ENCODE peak calls at places on chromosome 10, in five cellular contexts. One of them, this sample, is unnamed. For H3K4me1 and H3K36me3, the result is how much of the 10 kb centered on the place peaks cover.

GRCh38 chr10:126527645-126528319 is 139.5 kb upstream of the ADAM12 start:
- DNase-seq in PC-3: no peak
- DNase-seq in cardiac muscle cell: no peak
- DNase-seq in tibial artery: no peak
- DNase-seq in endothelial cell of umbilical vein: no peak
- DNase-seq in this sample: no peak

GRCh38 chr10:85026878-85027467 is 698.6 kb downstream of the CCSER2 start:
- DNase-seq in PC-3: no peak
- DNase-seq in cardiac muscle cell: no peak
- DNase-seq in tibial artery: no peak
- DNase-seq in endothelial cell of umbilical vein: no peak
- DNase-seq in this sample: no peak

GRCh38 chr10:9243861-9244515 is 1189.5 kb downstream of the GATA3 start:
- DNase-seq in PC-3: no peak
- DNase-seq in cardiac muscle cell: no peak
- DNase-seq in tibial artery: no peak
- DNase-seq in endothelial cell of umbilical vein: no peak
- DNase-seq in this sample: no peak

GRCh38 chr10:120208488-120208887 is 248.5 kb upstream of the PLPP4 start:
- DNase-seq in PC-3: peak
- DNase-seq in cardiac muscle cell: no peak
- DNase-seq in tibial artery: no peak
- DNase-seq in endothelial cell of umbilical vein: no peak
- DNase-seq in this sample: no peak

GRCh38 chr10:111108441-111108840 is 31.6 kb downstream of the ADRA2A start:
- DNase-seq in PC-3: no peak
- DNase-seq in cardiac muscle cell: no peak
- DNase-seq in tibial artery: no peak
- DNase-seq in endothelial cell of umbilical vein: no peak
- DNase-seq in this sample: no peak

GRCh38 chr10:26274391-26274790 is 57.8 kb downstream of the GAD2 start:
- DNase-seq in PC-3: no peak
- DNase-seq in cardiac muscle cell: no peak
- DNase-seq in tibial artery: no peak
- DNase-seq in endothelial cell of umbilical vein: no peak
- DNase-seq in this sample: no peak

GRCh38 chr10:106078796-106079576 is 1085.5 kb downstream of the SORCS1 start:
- DNase-seq in PC-3: peak
- DNase-seq in cardiac muscle cell: peak
- DNase-seq in tibial artery: no peak
- DNase-seq in endothelial cell of umbilical vein: no peak
- DNase-seq in this sample: peak

GRCh38 chr10:3222068-3222467 is 49.5 kb upstream of the PITRM1 start:
- DNase-seq in PC-3: no peak
- DNase-seq in cardiac muscle cell: peak
- DNase-seq in tibial artery: no peak
- DNase-seq in endothelial cell of umbilical vein: no peak
- DNase-seq in this sample: peak

GRCh38 chr10:98047009-98047741 is 16.8 kb upstream of the CRTAC1 start:
- DNase-seq in PC-3: no peak
- DNase-seq in cardiac muscle cell: peak
- DNase-seq in tibial artery: no peak
- DNase-seq in endothelial cell of umbilical vein: no peak
- DNase-seq in this sample: no peak

GRCh38 chr10:109894516-109894915 is 28.8 kb downstream of the XPNPEP1 start:
- DNase-seq in PC-3: no peak
- DNase-seq in cardiac muscle cell: peak
- DNase-seq in tibial artery: peak
- DNase-seq in endothelial cell of umbilical vein: peak
- DNase-seq in this sample: peak

GRCh38 chr10:107442035-107442505 is 277.6 kb upstream of the SORCS1 start:
- DNase-seq in PC-3: peak
- DNase-seq in cardiac muscle cell: peak
- DNase-seq in tibial artery: no peak
- DNase-seq in endothelial cell of umbilical vein: no peak
- DNase-seq in this sample: peak

GRCh38 chr10:109928393-109928792 is 5.1 kb upstream of the XPNPEP1 start:
- DNase-seq in PC-3: no peak
- DNase-seq in cardiac muscle cell: no peak
- DNase-seq in tibial artery: no peak
- DNase-seq in endothelial cell of umbilical vein: no peak
- DNase-seq in this sample: peak

GRCh38 chr10:35640474-35640873 is 1.6 kb downstream of the FZD8 start:
- DNase-seq in PC-3: peak
- DNase-seq in cardiac muscle cell: peak
- DNase-seq in tibial artery: peak
- DNase-seq in endothelial cell of umbilical vein: peak
- DNase-seq in this sample: peak

GRCh38 chr10:61835909-61836232 is 65.6 kb upstream of the ARID5B start:
- DNase-seq in PC-3: no peak
- DNase-seq in cardiac muscle cell: peak
- DNase-seq in tibial artery: no peak
- DNase-seq in endothelial cell of umbilical vein: no peak
- DNase-seq in this sample: peak

GRCh38 chr10:110504111-110504735 is 6.5 kb downstream of the DUSP5 start:
- DNase-seq in PC-3: no peak
- DNase-seq in cardiac muscle cell: peak
- DNase-seq in tibial artery: peak
- DNase-seq in endothelial cell of umbilical vein: peak
- DNase-seq in this sample: peak

GRCh38 chr10:23172846-23173548 is 19.1 kb upstream of the PTF1A start:
- DNase-seq in PC-3: no peak
- DNase-seq in cardiac muscle cell: no peak
- DNase-seq in tibial artery: no peak
- DNase-seq in endothelial cell of umbilical vein: no peak
- DNase-seq in this sample: no peak

GRCh38 chr10:45160266-45160665 is 155.1 kb downstream of the OR13A1 start:
- DNase-seq in PC-3: peak
- DNase-seq in cardiac muscle cell: peak
- DNase-seq in tibial artery: no peak
- DNase-seq in endothelial cell of umbilical vein: peak
- DNase-seq in this sample: no peak

GRCh38 chr10:86716466-86716865 is 40.0 kb upstream of the BMPR1A start:
- DNase-seq in PC-3: no peak
- DNase-seq in cardiac muscle cell: no peak
- DNase-seq in tibial artery: peak
- DNase-seq in endothelial cell of umbilical vein: no peak
- DNase-seq in this sample: no peak

GRCh38 chr10:127892743-127893142 is at the start of gene CLRN3:
- DNase-seq in PC-3: no peak
- DNase-seq in cardiac muscle cell: no peak
- DNase-seq in tibial artery: no peak
- DNase-seq in endothelial cell of umbilical vein: no peak
- DNase-seq in this sample: no peak

GRCh38 chr10:6878067-6878412 is 298.0 kb upstream of the PRKCQ start:
- DNase-seq in PC-3: no peak
- DNase-seq in cardiac muscle cell: no peak
- DNase-seq in tibial artery: no peak
- DNase-seq in endothelial cell of umbilical vein: no peak
- DNase-seq in this sample: no peak

GRCh38 chr10:111650088-111650487 is 533.5 kb downstream of the GPAM start:
- DNase-seq in PC-3: no peak
- DNase-seq in cardiac muscle cell: no peak
- DNase-seq in tibial artery: no peak
- DNase-seq in endothelial cell of umbilical vein: no peak
- DNase-seq in this sample: no peak

GRCh38 chr10:34134602-34135001 is 680.5 kb downstream of the PARD3 start:
- DNase-seq in PC-3: no peak
- DNase-seq in cardiac muscle cell: no peak
- DNase-seq in tibial artery: peak
- DNase-seq in endothelial cell of umbilical vein: no peak
- DNase-seq in this sample: no peak

GRCh38 chr10:50604049-50604640 is 19.6 kb downstream of the SGMS1 start:
- DNase-seq in PC-3: peak
- DNase-seq in cardiac muscle cell: peak
- DNase-seq in tibial artery: no peak
- DNase-seq in endothelial cell of umbilical vein: no peak
- DNase-seq in this sample: peak

GRCh38 chr10:51468424-51468823 is 231.0 kb downstream of the CSTF2T start:
- DNase-seq in PC-3: peak
- DNase-seq in cardiac muscle cell: no peak
- DNase-seq in tibial artery: no peak
- DNase-seq in endothelial cell of umbilical vein: peak
- DNase-seq in this sample: peak

GRCh38 chr10:131226831-131227740 is 84.4 kb downstream of the TCERG1L start:
- DNase-seq in PC-3: no peak
- DNase-seq in cardiac muscle cell: no peak
- DNase-seq in tibial artery: no peak
- DNase-seq in endothelial cell of umbilical vein: no peak
- DNase-seq in this sample: no peak

GRCh38 chr10:79025113-79025832 is 43.5 kb upstream of the ZMIZ1 start:
- DNase-seq in PC-3: no peak
- DNase-seq in cardiac muscle cell: no peak
- DNase-seq in tibial artery: no peak
- DNase-seq in endothelial cell of umbilical vein: no peak
- DNase-seq in this sample: no peak

GRCh38 chr10:132550366-132551092 is 12.9 kb downstream of the INPP5A start:
- DNase-seq in PC-3: no peak
- DNase-seq in cardiac muscle cell: no peak
- DNase-seq in tibial artery: no peak
- DNase-seq in endothelial cell of umbilical vein: no peak
- DNase-seq in this sample: no peak

GRCh38 chr10:132141526-132142395 is 45.0 kb upstream of the DPYSL4 start:
- DNase-seq in PC-3: no peak
- DNase-seq in cardiac muscle cell: no peak
- DNase-seq in tibial artery: no peak
- DNase-seq in endothelial cell of umbilical vein: no peak
- DNase-seq in this sample: no peak

GRCh38 chr10:23191764-23192395 is at the start of gene PTF1A:
- DNase-seq in PC-3: no peak
- DNase-seq in cardiac muscle cell: no peak
- DNase-seq in tibial artery: no peak
- DNase-seq in endothelial cell of umbilical vein: no peak
- DNase-seq in this sample: no peak

GRCh38 chr10:68348265-68348741 is 15.6 kb upstream of the PBLD start:
- DNase-seq in PC-3: peak
- DNase-seq in cardiac muscle cell: peak
- DNase-seq in tibial artery: no peak
- DNase-seq in endothelial cell of umbilical vein: peak
- DNase-seq in this sample: peak

GRCh38 chr10:131180086-131180485 is 131.4 kb downstream of the TCERG1L start:
- DNase-seq in PC-3: no peak
- DNase-seq in cardiac muscle cell: no peak
- DNase-seq in tibial artery: no peak
- DNase-seq in endothelial cell of umbilical vein: no peak
- DNase-seq in this sample: no peak

GRCh38 chr10:131673396-131673795 is 227.4 kb upstream of the PPP2R2D start:
- DNase-seq in PC-3: no peak
- DNase-seq in cardiac muscle cell: no peak
- DNase-seq in tibial artery: no peak
- DNase-seq in endothelial cell of umbilical vein: no peak
- DNase-seq in this sample: no peak

GRCh38 chr10:75486591-75486990 is 55.2 kb downstream of the LRMDA start:
- DNase-seq in PC-3: no peak
- DNase-seq in cardiac muscle cell: no peak
- DNase-seq in tibial artery: no peak
- DNase-seq in endothelial cell of umbilical vein: no peak
- DNase-seq in this sample: no peak

GRCh38 chr10:75480374-75480773 is 49.0 kb downstream of the LRMDA start:
- DNase-seq in PC-3: no peak
- DNase-seq in cardiac muscle cell: no peak
- DNase-seq in tibial artery: no peak
- DNase-seq in endothelial cell of umbilical vein: no peak
- DNase-seq in this sample: no peak

GRCh38 chr10:75487087-75487784 is 55.8 kb downstream of the LRMDA start:
- DNase-seq in PC-3: no peak
- DNase-seq in cardiac muscle cell: peak
- DNase-seq in tibial artery: no peak
- DNase-seq in endothelial cell of umbilical vein: no peak
- DNase-seq in this sample: no peak

GRCh38 chr10:75484717-75485116 is 53.3 kb downstream of the LRMDA start:
- DNase-seq in PC-3: no peak
- DNase-seq in cardiac muscle cell: no peak
- DNase-seq in tibial artery: no peak
- DNase-seq in endothelial cell of umbilical vein: no peak
- DNase-seq in this sample: no peak

GRCh38 chr10:75483188-75483587 is 51.8 kb downstream of the LRMDA start:
- DNase-seq in PC-3: no peak
- DNase-seq in cardiac muscle cell: no peak
- DNase-seq in tibial artery: no peak
- DNase-seq in endothelial cell of umbilical vein: no peak
- DNase-seq in this sample: no peak
- H3K4me1 ChIP-seq in PC-3: under half
- H3K4me1 ChIP-seq in cardiac muscle cell: under half
- H3K4me1 ChIP-seq in tibial artery: under half
- H3K4me1 ChIP-seq in endothelial cell of umbilical vein: under half
- H3K4me1 ChIP-seq in this sample: under half

GRCh38 chr10:94627511-94627910 is 56.0 kb upstream of the CYP2C18 start:
- DNase-seq in PC-3: no peak
- DNase-seq in cardiac muscle cell: no peak
- DNase-seq in tibial artery: no peak
- DNase-seq in endothelial cell of umbilical vein: no peak
- DNase-seq in this sample: no peak

GRCh38 chr10:94626476-94626875 is 57.1 kb upstream of the CYP2C18 start:
- DNase-seq in PC-3: no peak
- DNase-seq in cardiac muscle cell: no peak
- DNase-seq in tibial artery: no peak
- DNase-seq in endothelial cell of umbilical vein: no peak
- DNase-seq in this sample: no peak

GRCh38 chr10:94622666-94623205 is 60.8 kb upstream of the CYP2C18 start:
- DNase-seq in PC-3: no peak
- DNase-seq in cardiac muscle cell: no peak
- DNase-seq in tibial artery: no peak
- DNase-seq in endothelial cell of umbilical vein: no peak
- DNase-seq in this sample: no peak

DNA sequence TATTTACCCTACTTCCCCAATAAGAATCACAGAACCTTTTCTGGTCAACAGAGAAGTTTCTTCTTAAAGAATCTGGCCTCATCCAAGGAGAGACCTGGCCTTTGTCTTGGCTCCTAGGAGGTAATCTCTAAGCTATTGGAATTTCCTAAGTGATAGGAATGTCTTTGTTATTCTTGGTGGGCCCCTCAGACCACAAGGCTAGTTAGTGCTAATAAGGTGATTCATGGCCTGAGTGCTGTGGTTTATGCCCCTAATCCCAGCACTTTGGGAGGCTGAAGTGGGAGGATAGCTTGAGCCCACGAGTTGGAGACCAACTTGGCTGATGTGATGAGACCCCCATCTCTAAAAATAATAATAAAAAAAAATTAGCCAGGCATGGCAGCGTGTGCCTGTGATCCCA is 60.0 kb upstream of the CYP2C18 start:
- DNase-seq in PC-3: no peak
- DNase-seq in cardiac muscle cell: peak
- DNase-seq in tibial artery: no peak
- DNase-seq in endothelial cell of umbilical vein: no peak
- DNase-seq in this sample: no peak
- H3K36me3 ChIP-seq in PC-3: under half
- H3K36me3 ChIP-seq in cardiac muscle cell: under half
- H3K36me3 ChIP-seq in tibial artery: under half
- H3K36me3 ChIP-seq in endothelial cell of umbilical vein: under half
- H3K36me3 ChIP-seq in this sample: under half

GRCh38 chr10:77159538-77160110 is 478.0 kb downstream of the KCNMA1 start:
- DNase-seq in PC-3: no peak
- DNase-seq in cardiac muscle cell: peak
- DNase-seq in tibial artery: no peak
- DNase-seq in endothelial cell of umbilical vein: no peak
- DNase-seq in this sample: no peak
- H3K4me1 ChIP-seq in PC-3: half or more
- H3K4me1 ChIP-seq in cardiac muscle cell: under half
- H3K4me1 ChIP-seq in tibial artery: under half
- H3K4me1 ChIP-seq in endothelial cell of umbilical vein: under half
- H3K4me1 ChIP-seq in this sample: half or more

GRCh38 chr10:11270858-11271179 is 253.1 kb downstream of the CELF2 start:
- DNase-seq in PC-3: no peak
- DNase-seq in cardiac muscle cell: no peak
- DNase-seq in tibial artery: no peak
- DNase-seq in endothelial cell of umbilical vein: no peak
- DNase-seq in this sample: no peak
- H3K36me3 ChIP-seq in PC-3: under half
- H3K36me3 ChIP-seq in cardiac muscle cell: under half
- H3K36me3 ChIP-seq in tibial artery: under half
- H3K36me3 ChIP-seq in endothelial cell of umbilical vein: under half
- H3K36me3 ChIP-seq in this sample: half or more